ENCODE peak calls at places on chromosomes 4 and X, in four cellular contexts. W is AG04450, S is adrenal gland, A is substantia nigra. D is an unnamed sample.
A peak's percentile ranks its signal among the peaks of the same experiment; 100 is the strongest.

GRCh38 chr4:86935833-86936721 is 1.3 kb downstream of the AFF1 start:
- DNase-seq in A (no peak), W (no peak), S (peak; percentile 69), D (no peak)

GRCh38 chrX:23959781-23960180 is 52.0 kb downstream of the CXorf58 start:
- DNase-seq in W (no peak), S (peak; percentile 68), A (no peak), D (no peak)

GRCh38 chr4:51895816-51896408 is 53.0 kb downstream of the DCUN1D4 start:
- DNase-seq in W (peak; percentile 33), S (peak; percentile 79), A (peak; percentile 33), D (peak; percentile 38)

GRCh38 chrX:16087081-16087480 is 36.3 kb upstream of the GRPR start:
- DNase-seq in A (no peak), W (no peak), S (no peak), D (no peak)

GRCh38 chr4:180652533-180652932 is 1590.7 kb upstream of the TENM3 start:
- DNase-seq in S (no peak), A (no peak), W (no peak), D (no peak)

GRCh38 chrX:110061138-110061537 is 58.2 kb downstream of the TMEM164 start:
- DNase-seq in W (no peak), S (peak; percentile 44), A (no peak), D (no peak)

GRCh38 chrX:154317391-154318000 is 21.9 kb downstream of the TKTL1 start:
- DNase-seq in S (peak; percentile 39), W (no peak), A (no peak), D (no peak)

GRCh38 chr4:141391771-141392170 is 171.1 kb downstream of the ZNF330 start:
- DNase-seq in S (no peak), W (no peak), A (no peak), D (no peak)

GRCh38 chrX:150308532-150309157 is 54.5 kb upstream of the MAMLD1 start:
- DNase-seq in W (no peak), S (no peak), A (no peak), D (no peak)

GRCh38 chr4:55561884-55562283 is 15.2 kb upstream of the CLOCK start:
- DNase-seq in S (no peak), A (no peak), W (no peak), D (no peak)

GRCh38 chr4:29276150-29276549 is 1444.0 kb upstream of the PCDH7 start:
- DNase-seq in W (no peak), A (no peak), S (no peak), D (no peak)

GRCh38 chr4:21191304-21191703 is 491.0 kb downstream of the PACRGL start:
- DNase-seq in A (no peak), S (no peak), W (no peak), D (no peak)

GRCh38 chr4:57023104-57023503 is 44.4 kb downstream of the POLR2B start:
- DNase-seq in W (peak; percentile 78), A (no peak), S (no peak), D (no peak)

GRCh38 chrX:69286546-69286906 is 121.3 kb upstream of the PJA1 start:
- DNase-seq in W (no peak), S (no peak), A (no peak), D (no peak)

GRCh38 chr4:152929888-152930287 is 6.2 kb upstream of the FHDC1 start:
- DNase-seq in S (no peak), A (no peak), W (no peak), D (no peak)

GRCh38 chrX:120791013-120791643 is 84.5 kb downstream of the CT47B1 start:
- DNase-seq in W (no peak), S (peak; percentile 83), A (no peak), D (no peak)

GRCh38 chrX:20037182-20037581 is 46.3 kb upstream of the BCLAF3 start:
- DNase-seq in A (no peak), S (no peak), W (no peak), D (no peak)

GRCh38 chrX:17032351-17032750 is 85.9 kb downstream of the REPS2 start:
- DNase-seq in A (no peak), S (peak; percentile 62), W (no peak), D (no peak)

GRCh38 chrX:22105231-22105630 is 73.1 kb downstream of the PHEX start:
- DNase-seq in S (no peak), A (no peak), W (no peak), D (no peak)

GRCh38 chr4:73904491-73904890 is 35.3 kb downstream of the CXCL1 start:
- DNase-seq in W (no peak), A (no peak), S (no peak), D (no peak)

GRCh38 chrX:31506360-31506759 is 434.5 kb upstream of the FTHL17 start:
- DNase-seq in W (no peak), A (no peak), S (no peak), D (no peak)

GRCh38 chr4:153113061-153113837 is 91.0 kb upstream of the TRIM2 start:
- DNase-seq in A (no peak), W (no peak), S (no peak), D (no peak)

GRCh38 chr4:139875456-139875855 is 209.8 kb downstream of the MGST2 start:
- DNase-seq in W (no peak), S (no peak), A (no peak), D (no peak)

GRCh38 chr4:40199999-40200880 is 3.4 kb downstream of the RHOH start:
- DNase-seq in W (no peak), S (peak; percentile 6), A (no peak), D (no peak)

GRCh38 chr4:1330761-1331590 is 16.0 kb upstream of the UVSSA start:
- DNase-seq in S (peak; percentile 53), W (no peak), A (no peak), D (no peak)

GRCh38 chr4:68319040-68319439 is 30.9 kb downstream of the YTHDC1 start:
- DNase-seq in S (no peak), A (no peak), W (no peak), D (no peak)

GRCh38 chr4:94458682-94459081 is 6.9 kb downstream of the PDLIM5 start:
- DNase-seq in S (no peak), A (no peak), W (no peak), D (no peak)

GRCh38 chr4:1855334-1856070 is 454 bp downstream of the LETM1 start:
- DNase-seq in A (no peak), S (peak; percentile 51), W (no peak), D (no peak)

GRCh38 chr4:142883433-142883832 is 37.3 kb upstream of the INPP4B start:
- DNase-seq in W (no peak), S (no peak), A (no peak), D (no peak)

GRCh38 chr4:73729534-73730165 is 10.7 kb upstream of the CXCL8 start:
- DNase-seq in A (no peak), W (peak; percentile 70), S (peak; percentile 75), D (peak; percentile 29)

GRCh38 chr4:5785806-5786680 is 75.0 kb downstream of the EVC start:
- DNase-seq in S (no peak), W (peak; percentile 54), A (no peak), D (no peak)

GRCh38 chrX:18158963-18159362 is 61.7 kb downstream of the BEND2 start:
- DNase-seq in A (no peak), W (no peak), S (no peak), D (no peak)

GRCh38 chr4:145929415-145930178 is 9.0 kb downstream of the ZNF827 start:
- DNase-seq in A (no peak), W (no peak), S (peak; percentile 73), D (no peak)

GRCh38 chr4:185566972-185567749 is 31.9 kb upstream of the PDLIM3 start:
- DNase-seq in W (peak; percentile 65), S (peak; percentile 16), A (no peak), D (no peak)

GRCh38 chrX:724256-724655 is 93.7 kb downstream of the SHOX start:
- DNase-seq in S (no peak), W (no peak), A (no peak), D (no peak)

GRCh38 chr4:187444061-187444460 is 551.5 kb upstream of the ZFP42 start:
- DNase-seq in W (no peak), S (no peak), A (no peak), D (no peak)

GRCh38 chrX:71212536-71212935 is 10.5 kb upstream of the GJB1 start:
- DNase-seq in S (no peak), A (no peak), W (no peak), D (no peak)

DNA sequence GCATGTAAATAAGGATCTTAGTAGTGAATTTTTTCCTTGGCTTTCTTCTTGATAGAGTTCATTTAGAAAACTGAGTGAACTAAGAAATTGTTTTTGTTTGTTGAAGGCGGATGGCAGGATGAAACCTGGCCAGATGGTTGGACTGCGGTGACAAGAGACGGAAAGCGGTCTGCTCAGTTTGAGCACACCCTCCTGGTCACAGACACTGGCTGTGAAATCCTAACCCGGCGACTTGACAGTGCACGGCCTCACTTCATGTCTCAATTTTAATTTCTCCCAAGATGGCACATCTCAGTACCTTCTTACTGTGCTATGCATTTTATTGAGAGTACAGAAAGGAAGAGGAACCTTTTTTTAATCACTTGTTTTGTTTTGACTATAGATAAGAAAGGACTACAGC is 27.5 kb downstream of the ADH5 start:
- DNase-seq in W (no peak), S (no peak), A (no peak), D (no peak)
- H3K27ac ChIP-seq in W (no peak overlapping the region), S (no peak overlapping the region), A (no peak overlapping the region), D (no peak overlapping the region)

GRCh38 chr4:8199594-8200301 is 658 bp downstream of the SH3TC1 start:
- DNase-seq in W (no peak), A (no peak), S (no peak), D (no peak)
- H3K27ac ChIP-seq in W (peak overlapping the region; percentile 21), A (peak overlapping the region; percentile 74), S (peak overlapping the region; percentile 96), D (peak overlapping the region; percentile 80)

DNA sequence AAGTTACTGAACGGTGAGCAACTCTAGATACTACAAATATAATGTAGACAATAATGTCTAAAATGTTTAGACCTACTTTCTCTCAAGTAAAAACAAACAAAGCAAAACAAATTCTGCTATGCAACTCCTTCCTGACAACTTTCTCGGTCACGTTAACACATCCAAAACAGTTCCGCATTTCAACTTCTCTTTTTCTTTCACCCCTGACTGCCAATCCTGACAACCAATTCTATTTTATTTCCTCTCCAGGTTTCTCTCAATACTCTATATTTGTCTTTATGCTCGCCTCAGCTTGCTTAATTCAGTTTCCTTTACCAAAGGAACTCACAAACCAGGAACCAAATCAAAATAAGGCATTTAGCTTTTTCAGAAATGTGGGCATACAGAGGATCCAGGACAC is 513.0 kb downstream of the FSTL5 start:
- DNase-seq in W (no peak), S (no peak), A (no peak), D (no peak)
- H3K27ac ChIP-seq in W (no peak overlapping the region), S (no peak overlapping the region), A (no peak overlapping the region), D (no peak overlapping the region)

GRCh38 chr4:26226978-26227377 is 93.8 kb upstream of the RBPJ start:
- DNase-seq in A (no peak), S (no peak), W (no peak), D (no peak)
- H3K27ac ChIP-seq in A (no peak overlapping the region), S (no peak overlapping the region), W (no peak overlapping the region), D (no peak overlapping the region)

GRCh38 chr4:15649914-15650545 is 5.1 kb downstream of the FBXL5 start:
- DNase-seq in S (peak; percentile 74), W (no peak), A (peak; percentile 0), D (peak; percentile 1)
- H3K27ac ChIP-seq in S (peak overlapping the region; percentile 43), W (no peak overlapping the region), A (no peak overlapping the region), D (no peak overlapping the region)

GRCh38 chrX:12948495-12948894 is 26.4 kb upstream of the TMSB4X start:
- DNase-seq in W (no peak), A (no peak), S (no peak), D (no peak)

GRCh38 chrX:12946838-12947544 is 27.9 kb upstream of the TMSB4X start:
- DNase-seq in S (peak; percentile 81), A (no peak), W (peak; percentile 58), D (no peak)

GRCh38 chrX:12947545-12948235 is 27.2 kb upstream of the TMSB4X start:
- DNase-seq in W (no peak), S (no peak), A (no peak), D (no peak)

GRCh38 chrX:12945494-12945893 is 29.4 kb upstream of the TMSB4X start:
- DNase-seq in W (no peak), S (no peak), A (no peak), D (no peak)

GRCh38 chrX:12946406-12946805 is 28.5 kb upstream of the TMSB4X start:
- DNase-seq in A (no peak), S (no peak), W (no peak), D (no peak)
- H3K27ac ChIP-seq in A (no peak overlapping the region), S (no peak overlapping the region), W (no peak overlapping the region), D (no peak overlapping the region)